ENCODE peak calls at places on chromosomes 5 and 9, in six cellular contexts. R is right atrium auricular region, L is H1, N is upper lobe of right lung, H is tibial artery, B is stomach. Y is an unnamed sample.

GRCh38 chr5:111929892-111930291 is 172.9 kb upstream of the NREP start:
- DNase-seq in R (no peak), L (no peak), N (no peak), H (no peak), B (no peak), Y (peak; percentile 14)

GRCh38 chr9:69461084-69461483 is 136.1 kb downstream of the ENTREP1 start:
- DNase-seq in R (no peak), L (no peak), N (no peak), H (no peak), B (no peak), Y (no peak)

GRCh38 chr5:149435015-149435376 is 55.9 kb upstream of the IL17B start:
- DNase-seq in R (no peak), L (no peak), N (no peak), H (peak; percentile 64), B (no peak), Y (no peak)

GRCh38 chr9:71793386-71794105 is 25.2 kb upstream of the CEMIP2 start:
- DNase-seq in R (no peak), L (no peak), N (no peak), H (no peak), B (no peak), Y (no peak)

GRCh38 chr9:21801683-21802417 is 586 bp upstream of the MTAP start:
- DNase-seq in R (peak; percentile 72), L (no peak), N (peak; percentile 89), H (peak; percentile 88), B (peak; percentile 75), Y (peak; percentile 73)

GRCh38 chr5:100232730-100233129 is 302.4 kb upstream of the FAM174A start:
- DNase-seq in R (no peak), L (no peak), N (no peak), H (no peak), B (no peak), Y (no peak)

GRCh38 chr9:14993891-14994554 is 83.8 kb upstream of the FREM1 start:
- DNase-seq in R (no peak), L (no peak), N (no peak), H (no peak), B (no peak), Y (no peak)

GRCh38 chr9:113398796-113399195 is 2.3 kb downstream of the ALAD start:
- DNase-seq in R (no peak), L (no peak), N (no peak), H (no peak), B (no peak), Y (no peak)

GRCh38 chr5:73321757-73322452 is 126.7 kb downstream of the FOXD1 start:
- DNase-seq in R (no peak), L (no peak), N (no peak), H (no peak), B (no peak), Y (no peak)

GRCh38 chr9:109716631-109717030 is 63.4 kb upstream of the PALM2AKAP2 start:
- DNase-seq in R (no peak), L (no peak), N (no peak), H (no peak), B (no peak), Y (no peak)

GRCh38 chr9:120715331-120715924 is 1.2 kb upstream of the MEGF9 start:
- DNase-seq in R (peak; percentile 76), L (peak; percentile 34), N (no peak), H (peak; percentile 73), B (no peak), Y (peak; percentile 71)

GRCh38 chr5:169632946-169633345 is 4.1 kb upstream of the DOCK2 start:
- DNase-seq in R (no peak), L (no peak), N (no peak), H (no peak), B (no peak), Y (no peak)

GRCh38 chr9:120655005-120655622 is 59.2 kb downstream of the MEGF9 start:
- DNase-seq in R (no peak), L (no peak), N (no peak), H (no peak), B (no peak), Y (no peak)

GRCh38 chr5:146206257-146206656 is 2.9 kb downstream of the RBM27 start:
- DNase-seq in R (no peak), L (no peak), N (no peak), H (no peak), B (no peak), Y (no peak)

GRCh38 chr9:134570151-134570621 is 71.4 kb upstream of the COL5A1 start:
- DNase-seq in R (peak; percentile 55), L (no peak), N (peak; percentile 38), H (peak; percentile 72), B (peak; percentile 21), Y (no peak)

GRCh38 chr5:181224390-181225234 is 1.5 kb downstream of the TRIM41 start:
- DNase-seq in R (no peak), L (no peak), N (no peak), H (peak; percentile 77), B (no peak), Y (no peak)

GRCh38 chr5:144017119-144017518 is 153.3 kb downstream of the YIPF5 start:
- DNase-seq in R (no peak), L (no peak), N (no peak), H (no peak), B (no peak), Y (no peak)

GRCh38 chr9:77166193-77166592 is 11.1 kb upstream of the VPS13A start:
- DNase-seq in R (no peak), L (no peak), N (no peak), H (no peak), B (no peak), Y (no peak)

GRCh38 chr9:35162605-35163315 is 951 bp downstream of the UNC13B start:
- DNase-seq in R (no peak), L (no peak), N (no peak), H (no peak), B (no peak), Y (no peak)

GRCh38 chr5:155631116-155631515 is 617.6 kb downstream of the KIF4B start:
- DNase-seq in R (no peak), L (no peak), N (no peak), H (no peak), B (no peak), Y (no peak)

GRCh38 chr9:133709716-133710571 is 28.2 kb downstream of the SARDH start:
- DNase-seq in R (no peak), L (no peak), N (peak; percentile 59), H (peak; percentile 58), B (no peak), Y (no peak)

GRCh38 chr5:93107828-93108520 is 473.0 kb downstream of the NR2F1-AS1 start:
- DNase-seq in R (no peak), L (no peak), N (no peak), H (no peak), B (no peak), Y (no peak)

GRCh38 chr5:173152547-173152946 is 8.2 kb downstream of the BNIP1 start:
- DNase-seq in R (no peak), L (no peak), N (no peak), H (no peak), B (no peak), Y (no peak)

GRCh38 chr5:142065273-142065672 is 43.3 kb upstream of the NDFIP1 start:
- DNase-seq in R (no peak), L (no peak), N (no peak), H (peak; percentile 73), B (no peak), Y (no peak)

GRCh38 chr5:133198511-133198910 is 146.7 kb downstream of the HSPA4 start:
- DNase-seq in R (peak; percentile 42), L (no peak), N (no peak), H (no peak), B (no peak), Y (no peak)

GRCh38 chr9:9730174-9730573 is 882.6 kb downstream of the PTPRD start:
- DNase-seq in R (no peak), L (no peak), N (no peak), H (no peak), B (no peak), Y (no peak)

GRCh38 chr5:63401434-63402046 is 560.7 kb downstream of the HTR1A start:
- DNase-seq in R (no peak), L (no peak), N (peak; percentile 67), H (no peak), B (peak; percentile 58), Y (peak; percentile 20)

GRCh38 chr9:11973011-11973410 is 720.2 kb upstream of the TYRP1 start:
- DNase-seq in R (no peak), L (no peak), N (no peak), H (no peak), B (no peak), Y (no peak)

GRCh38 chr5:36156619-36157018 is 4.7 kb downstream of the SKP2 start:
- DNase-seq in R (no peak), L (no peak), N (no peak), H (no peak), B (no peak), Y (no peak)

DNA sequence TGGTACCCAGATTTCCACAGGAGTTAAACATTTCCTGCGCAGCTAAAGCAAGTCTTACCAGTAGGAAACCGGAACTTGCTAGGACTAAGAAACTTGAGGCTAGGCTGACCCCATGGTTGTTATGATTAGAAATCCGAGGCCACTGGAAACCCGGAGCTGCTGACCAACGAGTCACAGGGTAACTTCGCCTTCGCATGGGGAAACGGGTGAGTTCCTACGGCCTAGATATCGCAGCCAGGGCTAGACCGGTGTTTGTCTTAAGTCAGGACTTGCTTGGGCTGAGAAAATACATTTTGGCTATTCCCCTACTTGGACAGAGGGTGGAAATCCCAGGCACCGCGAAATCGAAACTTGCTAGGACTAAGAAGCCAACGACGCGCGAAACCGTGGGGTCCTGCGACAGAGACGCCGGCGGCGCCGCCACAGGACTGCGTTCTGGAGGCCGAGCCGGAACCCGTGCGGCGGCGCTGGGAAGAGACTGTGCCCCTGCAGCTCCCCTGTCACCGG is 1.6 kb upstream of the ANXA2R start:
- DNase-seq in R (peak; percentile 68), L (no peak), N (no peak), H (peak; percentile 81), B (peak; percentile 58), Y (peak; percentile 53)
- TF ChIP-seq CTCF in R (no peak), L (no peak), N (no peak), H (no peak), B (no peak), Y (no peak)

GRCh38 chr5:68224561-68225187 is 9.1 kb downstream of the PIK3R1 start:
- DNase-seq in R (no peak), L (no peak), N (no peak), H (no peak), B (no peak), Y (no peak)
- H3K4me1 ChIP-seq in R (no peaks in the 10 kb centered on the region), L (no peaks in the 10 kb centered on the region), N (peaks cover 54% of the 10 kb centered on the region), H (peaks cover 65% of the 10 kb centered on the region), B (peaks cover 29% of the 10 kb centered on the region), Y (peaks cover 59% of the 10 kb centered on the region)

GRCh38 chr5:178310130-178310865 is 77.7 kb upstream of the PHYKPL start:
- DNase-seq in R (no peak), L (no peak), N (peak; percentile 49), H (no peak), B (no peak), Y (no peak)

GRCh38 chr5:178312900-178313299 is 80.3 kb upstream of the PHYKPL start:
- DNase-seq in R (peak; percentile 72), L (no peak), N (peak; percentile 72), H (no peak), B (peak; percentile 57), Y (no peak)

GRCh38 chr5:178314961-178315820 is 82.6 kb upstream of the PHYKPL start:
- DNase-seq in R (no peak), L (no peak), N (peak; percentile 40), H (no peak), B (no peak), Y (no peak)

GRCh38 chr5:178314066-178314660 is 81.6 kb upstream of the PHYKPL start:
- DNase-seq in R (no peak), L (no peak), N (peak; percentile 45), H (no peak), B (no peak), Y (peak; percentile 33)

GRCh38 chr5:178313316-178313715 is 80.7 kb upstream of the PHYKPL start:
- DNase-seq in R (no peak), L (no peak), N (peak; percentile 41), H (no peak), B (no peak), Y (peak; percentile 19)
- H3K4me3 ChIP-seq in R (no peak overlapping the region), L (no peak overlapping the region), N (no peak overlapping the region), H (no peak overlapping the region), B (no peak overlapping the region), Y (no peak overlapping the region)

GRCh38 chr9:2228132-2228531 is 213.0 kb downstream of the SMARCA2 start:
- DNase-seq in R (no peak), L (peak; percentile 44), N (peak; percentile 71), H (no peak), B (no peak), Y (no peak)
- TF ChIP-seq CTCF in R (no peak), L (peak; percentile 60), N (peak; percentile 36), H (no peak), B (no peak), Y (peak; percentile 46)